ENCODE peak calls at places on chromosomes 4 and X, in seven cellular contexts. C, K, J, W, E, Y and N are unnamed samples.

GRCh38 chrX:125096870-125097269 is 222.8 kb upstream of the TEX13C start:
- DNase-seq in C (no peak), K (no peak), J (no peak), W (no peak), E (no peak), Y (no peak), N (no peak)

GRCh38 chr4:121668368-121669162 is 28.2 kb downstream of the ANXA5 start:
- DNase-seq in C (no peak), K (no peak), J (peak; percentile 99), W (peak; percentile 99), E (no peak), Y (no peak), N (no peak)

GRCh38 chr4:33996075-33996718 is 2248.1 kb downstream of the ARAP2 start:
- DNase-seq in C (no peak), K (no peak), J (peak; percentile 58), W (peak; percentile 0), E (no peak), Y (no peak), N (no peak)

GRCh38 chr4:176841730-176842129 is 49.0 kb upstream of the VEGFC start:
- DNase-seq in C (no peak), K (no peak), J (peak; percentile 91), W (peak; percentile 92), E (no peak), Y (no peak), N (no peak)

GRCh38 chr4:3030551-3031356 is 43.6 kb downstream of the HTT-AS start:
- DNase-seq in C (no peak), K (peak; percentile 51), J (no peak), W (no peak), E (no peak), Y (no peak), N (no peak)

GRCh38 chr4:180380733-180381132 is 1862.5 kb upstream of the TENM3 start:
- DNase-seq in C (no peak), K (no peak), J (peak; percentile 83), W (peak; percentile 85), E (peak; percentile 6), Y (no peak), N (no peak)

GRCh38 chr4:23967281-23967680 is 77.4 kb upstream of the PPARGC1A start:
- DNase-seq in C (no peak), K (no peak), J (no peak), W (no peak), E (no peak), Y (no peak), N (no peak)

GRCh38 chr4:166458756-166459155 is 585.7 kb downstream of the TLL1 start:
- DNase-seq in C (no peak), K (no peak), J (peak; percentile 64), W (no peak), E (no peak), Y (no peak), N (no peak)

GRCh38 chr4:86542319-86543027 is 51.6 kb upstream of the PTPN13 start:
- DNase-seq in C (no peak), K (no peak), J (no peak), W (no peak), E (no peak), Y (no peak), N (no peak)

GRCh38 chr4:1236103-1236641 is 12.8 kb downstream of the CTBP1 start:
- DNase-seq in C (no peak), K (peak; percentile 59), J (no peak), W (no peak), E (no peak), Y (no peak), N (no peak)

GRCh38 chrX:14963447-14964236 is 90.4 kb downstream of the MOSPD2 start:
- DNase-seq in C (no peak), K (no peak), J (peak; percentile 75), W (peak; percentile 47), E (no peak), Y (no peak), N (no peak)

GRCh38 chr4:141654098-141654497 is 17.7 kb downstream of the IL15 start:
- DNase-seq in C (peak; percentile 28), K (no peak), J (peak; percentile 86), W (peak; percentile 47), E (no peak), Y (peak; percentile 5), N (peak; percentile 16)

GRCh38 chrX:140701480-140701879 is 8.1 kb upstream of the LINC00632 start:
- DNase-seq in C (no peak), K (no peak), J (peak; percentile 19), W (peak; percentile 37), E (peak; percentile 31), Y (no peak), N (no peak)

GRCh38 chrX:135697614-135698013 is 15.8 kb upstream of the CT45A1 start:
- DNase-seq in C (no peak), K (no peak), J (no peak), W (no peak), E (no peak), Y (no peak), N (no peak)

GRCh38 chr4:124640037-124640730 is 72.3 kb downstream of the ANKRD50 start:
- DNase-seq in C (no peak), K (no peak), J (peak; percentile 88), W (peak; percentile 90), E (no peak), Y (no peak), N (no peak)

GRCh38 chr4:182465114-182465513 is 221.9 kb downstream of the TENM3 start:
- DNase-seq in C (no peak), K (no peak), J (no peak), W (no peak), E (no peak), Y (no peak), N (no peak)

GRCh38 chrX:24081661-24082154 is 27.0 kb downstream of the EIF2S3 start:
- DNase-seq in C (peak; percentile 64), K (peak; percentile 71), J (peak; percentile 45), W (peak; percentile 63), E (peak; percentile 80), Y (no peak), N (peak; percentile 53)

GRCh38 chrX:54288989-54289388 is 68.9 kb downstream of the WNK3 start:
- DNase-seq in C (no peak), K (no peak), J (no peak), W (no peak), E (no peak), Y (no peak), N (no peak)

GRCh38 chrX:22800806-22801205 is 199.0 kb upstream of the DDX53 start:
- DNase-seq in C (no peak), K (no peak), J (peak; percentile 12), W (no peak), E (peak; percentile 20), Y (no peak), N (no peak)

GRCh38 chr4:84418032-84418709 is 80.9 kb downstream of the NKX6-1 start:
- DNase-seq in C (peak; percentile 57), K (no peak), J (no peak), W (no peak), E (no peak), Y (no peak), N (no peak)

DNA sequence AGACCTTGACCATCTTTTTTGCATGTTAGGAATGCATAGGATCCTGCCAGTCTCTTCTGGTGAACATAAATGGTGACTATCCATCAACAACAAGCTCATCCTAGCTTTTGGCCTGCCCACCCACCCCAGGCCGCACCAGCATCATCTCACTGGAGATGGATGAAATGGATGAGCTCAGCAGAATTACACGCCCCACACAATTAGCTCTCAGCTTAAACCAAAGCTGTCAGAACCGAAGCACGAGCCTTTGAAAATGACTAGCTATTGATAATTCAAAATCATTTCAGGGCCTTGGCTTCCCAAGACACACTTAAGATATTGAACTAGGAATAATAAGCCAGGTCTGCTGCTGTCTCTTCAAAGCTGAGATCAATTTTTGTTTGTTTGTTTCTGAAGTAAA is 62.5 kb upstream of the MND1 start:
- DNase-seq in C (no peak), K (no peak), J (no peak), W (no peak), E (no peak), Y (no peak), N (no peak)
- TF ChIP-seq CTCF in C (no peak), K (no peak), J (no peak), W (no peak), E (no peak), Y (no peak), N (no peak)

DNA sequence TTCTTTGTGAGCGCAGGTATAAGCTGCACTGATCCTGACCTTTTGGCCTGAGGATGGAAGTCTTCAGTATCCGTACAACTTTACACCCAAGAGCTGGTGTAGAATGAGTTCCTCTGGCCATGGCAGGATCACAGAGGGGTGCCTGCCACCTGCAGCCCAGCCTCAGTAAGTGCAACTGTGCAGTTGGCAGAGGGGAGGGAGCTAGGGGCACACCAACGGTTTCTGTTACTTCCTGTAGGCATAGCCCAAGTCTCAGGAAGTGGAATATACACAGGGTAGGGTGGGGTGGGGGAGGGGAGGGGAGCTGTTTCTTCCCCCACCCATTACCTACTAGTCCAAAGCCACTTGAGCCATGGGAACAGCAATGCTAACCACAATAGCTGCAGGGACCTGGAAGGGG is 85.4 kb upstream of the GBA3 start:
- DNase-seq in C (peak; percentile 56), K (no peak), J (peak; percentile 41), W (peak; percentile 31), E (peak; percentile 70), Y (no peak), N (no peak)
- TF ChIP-seq CTCF in C (peak; percentile 62), K (peak; percentile 54), J (peak; percentile 73), W (peak; percentile 64), E (peak; percentile 53), Y (peak; percentile 53), N (peak; percentile 53)

GRCh38 chr4:15040916-15041463 is 38.7 kb downstream of the CPEB2 start:
- DNase-seq in C (no peak), K (no peak), J (peak; percentile 21), W (peak; percentile 13), E (no peak), Y (no peak), N (no peak)

GRCh38 chr4:15042529-15043167 is 40.4 kb downstream of the CPEB2 start:
- DNase-seq in C (no peak), K (no peak), J (peak; percentile 59), W (no peak), E (no peak), Y (no peak), N (no peak)

GRCh38 chr4:15037923-15038541 is 35.8 kb downstream of the CPEB2 start:
- DNase-seq in C (no peak), K (no peak), J (peak; percentile 73), W (peak; percentile 22), E (no peak), Y (no peak), N (no peak)

GRCh38 chr4:15043922-15044321 is 41.6 kb downstream of the CPEB2 start:
- DNase-seq in C (no peak), K (no peak), J (no peak), W (no peak), E (no peak), Y (no peak), N (no peak)

GRCh38 chr4:15043226-15043625 is 40.9 kb downstream of the CPEB2 start:
- DNase-seq in C (no peak), K (no peak), J (no peak), W (no peak), E (peak; percentile 14), Y (no peak), N (no peak)
- TF ChIP-seq CTCF in C (no peak), K (no peak), J (peak; percentile 29), W (no peak), E (peak; percentile 7), Y (no peak), N (peak; percentile 28)

DNA sequence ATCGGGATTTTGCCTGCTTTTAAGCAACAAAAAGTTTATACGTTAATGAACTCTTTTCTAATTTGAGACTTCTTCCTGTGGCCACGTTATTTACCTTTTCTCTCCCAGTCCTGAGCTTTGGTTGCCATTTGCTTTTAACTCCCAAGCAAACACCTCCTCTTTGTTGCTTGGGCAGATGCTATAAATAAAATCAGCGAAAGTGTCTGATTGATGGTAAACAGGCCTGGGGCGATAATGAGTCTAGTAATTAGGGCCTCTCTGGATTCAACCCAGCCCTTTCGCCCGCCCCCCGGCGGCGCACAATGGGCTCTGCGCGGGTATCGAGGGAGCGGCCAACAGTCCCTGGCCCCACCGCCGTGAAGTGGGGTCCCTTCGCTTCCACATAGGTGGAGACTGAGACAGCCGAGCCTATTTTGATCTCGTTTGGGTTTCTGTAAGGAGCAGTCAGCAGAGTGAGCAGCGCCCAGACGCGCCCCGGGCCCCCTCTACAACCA is 791 bp downstream of the CLGN start:
- DNase-seq in C (no peak), K (peak; percentile 59), J (no peak), W (no peak), E (peak; percentile 54), Y (no peak), N (peak; percentile 35)
- TF ChIP-seq CTCF in C (no peak), K (no peak), J (peak; percentile 25), W (no peak), E (peak; percentile 6), Y (no peak), N (peak; percentile 37)